ENCODE peak calls at places on chromosome 1, in nine cellular contexts. C, N, I, V, R, K, P, F and J are unnamed samples.

GRCh38 chr1:16631248-16632043 is 18.1 kb upstream of the NBPF1 start:
- DNase-seq in C (no peak), N (no peak), I (no peak), V (peak; percentile 62), R (no peak), K (peak; percentile 65), P (no peak), F (no peak), J (no peak)

GRCh38 chr1:52707927-52708655 is 9.9 kb upstream of the COA7 start:
- DNase-seq in C (peak; percentile 92), N (no peak), I (no peak), V (no peak), R (peak; percentile 37), K (no peak), P (no peak), F (no peak), J (peak; percentile 52)

GRCh38 chr1:188584119-188584518 is 1755.4 kb downstream of the PLA2G4A start:
- DNase-seq in C (no peak), N (no peak), I (no peak), V (no peak), R (no peak), K (no peak), P (no peak), F (no peak), J (no peak)

GRCh38 chr1:9121891-9122409 is 7.0 kb downstream of the GPR157 start:
- DNase-seq in C (no peak), N (no peak), I (no peak), V (no peak), R (no peak), K (peak; percentile 67), P (peak; percentile 77), F (peak; percentile 9), J (peak; percentile 90)

GRCh38 chr1:55893155-55893554 is 678.0 kb upstream of the USP24 start:
- DNase-seq in C (peak; percentile 55), N (no peak), I (peak; percentile 49), V (no peak), R (no peak), K (no peak), P (peak; percentile 15), F (no peak), J (peak; percentile 52)

GRCh38 chr1:31867546-31867945 is 51.7 kb upstream of the SPOCD1 start:
- DNase-seq in C (no peak), N (no peak), I (no peak), V (no peak), R (no peak), K (no peak), P (no peak), F (no peak), J (no peak)

GRCh38 chr1:89999208-89999607 is 4.3 kb downstream of the ZNF326 start:
- DNase-seq in C (no peak), N (no peak), I (no peak), V (no peak), R (no peak), K (no peak), P (no peak), F (no peak), J (no peak)

GRCh38 chr1:213783898-213784297 is 203.9 kb upstream of the PROX1 start:
- DNase-seq in C (no peak), N (no peak), I (no peak), V (no peak), R (no peak), K (no peak), P (no peak), F (no peak), J (no peak)

GRCh38 chr1:157442065-157442464 is 110.2 kb downstream of the FCRL5 start:
- DNase-seq in C (no peak), N (no peak), I (no peak), V (no peak), R (no peak), K (no peak), P (no peak), F (no peak), J (no peak)

GRCh38 chr1:1232224-1232800 is at the start of gene B3GALT6:
- DNase-seq in C (no peak), N (no peak), I (no peak), V (peak; percentile 69), R (no peak), K (peak; percentile 80), P (no peak), F (no peak), J (no peak)

GRCh38 chr1:222821239-222821638 is 6.4 kb downstream of the DISP1 start:
- DNase-seq in C (peak; percentile 58), N (no peak), I (no peak), V (no peak), R (no peak), K (no peak), P (no peak), F (no peak), J (no peak)

GRCh38 chr1:45442272-45442671 is 48.7 kb downstream of the TESK2 start:
- DNase-seq in C (peak; percentile 88), N (no peak), I (no peak), V (no peak), R (no peak), K (no peak), P (no peak), F (no peak), J (no peak)

GRCh38 chr1:58031416-58031815 is 515.1 kb downstream of the OMA1 start:
- DNase-seq in C (no peak), N (no peak), I (no peak), V (no peak), R (no peak), K (no peak), P (no peak), F (no peak), J (no peak)

GRCh38 chr1:61446531-61446991 is 278.4 kb downstream of the TM2D1 start:
- DNase-seq in C (no peak), N (no peak), I (no peak), V (no peak), R (no peak), K (no peak), P (no peak), F (no peak), J (no peak)

GRCh38 chr1:73327998-73328397 is 870.0 kb downstream of the LRRIQ3 start:
- DNase-seq in C (no peak), N (no peak), I (no peak), V (peak; percentile 9), R (no peak), K (no peak), P (no peak), F (no peak), J (no peak)

GRCh38 chr1:168972225-168972624 is 134.3 kb upstream of the ATP1B1 start:
- DNase-seq in C (no peak), N (no peak), I (no peak), V (no peak), R (no peak), K (no peak), P (no peak), F (no peak), J (no peak)

GRCh38 chr1:23215751-23216449 is 1.4 kb downstream of the HTR1D start:
- DNase-seq in C (no peak), N (no peak), I (no peak), V (no peak), R (no peak), K (no peak), P (no peak), F (no peak), J (no peak)

GRCh38 chr1:174734270-174734669 is 265.5 kb upstream of the CACYBP start:
- DNase-seq in C (no peak), N (no peak), I (no peak), V (no peak), R (no peak), K (no peak), P (no peak), F (no peak), J (no peak)

GRCh38 chr1:64471724-64472276 is 1.9 kb downstream of the CACHD1 start:
- DNase-seq in C (peak; percentile 64), N (peak; percentile 46), I (peak; percentile 59), V (no peak), R (no peak), K (no peak), P (no peak), F (no peak), J (no peak)

GRCh38 chr1:79614762-79615161 is 608.2 kb upstream of the ADGRL4 start:
- DNase-seq in C (peak; percentile 31), N (no peak), I (no peak), V (no peak), R (no peak), K (no peak), P (no peak), F (no peak), J (no peak)

GRCh38 chr1:236129315-236129714 is 13.0 kb upstream of the GPR137B start:
- DNase-seq in C (no peak), N (no peak), I (no peak), V (no peak), R (no peak), K (no peak), P (no peak), F (no peak), J (no peak)

GRCh38 chr1:244027491-244027890 is 23.6 kb upstream of the ZBTB18 start:
- DNase-seq in C (no peak), N (peak; percentile 22), I (no peak), V (no peak), R (no peak), K (no peak), P (no peak), F (no peak), J (no peak)

GRCh38 chr1:168609133-168609715 is 32.8 kb downstream of the XCL1 start:
- DNase-seq in C (no peak), N (no peak), I (no peak), V (no peak), R (peak; percentile 71), K (no peak), P (no peak), F (no peak), J (no peak)

GRCh38 chr1:31987231-31987630 is 26.4 kb upstream of the KHDRBS1 start:
- DNase-seq in C (no peak), N (peak; percentile 74), I (peak; percentile 36), V (no peak), R (no peak), K (no peak), P (no peak), F (no peak), J (no peak)

GRCh38 chr1:1479547-1480483 is 8.2 kb downstream of the ATAD3B start:
- DNase-seq in C (no peak), N (no peak), I (no peak), V (no peak), R (no peak), K (no peak), P (no peak), F (no peak), J (no peak)

GRCh38 chr1:29607236-29607635 is 370.9 kb downstream of the PTPRU start:
- DNase-seq in C (no peak), N (no peak), I (no peak), V (no peak), R (no peak), K (no peak), P (no peak), F (no peak), J (no peak)

GRCh38 chr1:32071758-32072621 is 749 bp upstream of the TMEM39B start:
- DNase-seq in C (peak; percentile 66), N (no peak), I (no peak), V (no peak), R (no peak), K (no peak), P (no peak), F (no peak), J (no peak)

GRCh38 chr1:3038571-3039181 is 17.4 kb downstream of the ACTRT2 start:
- DNase-seq in C (no peak), N (no peak), I (no peak), V (no peak), R (no peak), K (no peak), P (no peak), F (no peak), J (no peak)

GRCh38 chr1:23960291-23960718 is 677 bp downstream of the PNRC2 start:
- DNase-seq in C (peak; percentile 46), N (no peak), I (no peak), V (no peak), R (no peak), K (no peak), P (no peak), F (no peak), J (peak; percentile 28)

GRCh38 chr1:19044975-19045831 is 88.7 kb upstream of the IFFO2 start:
- DNase-seq in C (no peak), N (no peak), I (no peak), V (peak; percentile 42), R (no peak), K (no peak), P (no peak), F (no peak), J (no peak)

GRCh38 chr1:207801819-207802218 is 50.0 kb downstream of the CD46 start:
- DNase-seq in C (no peak), N (no peak), I (no peak), V (no peak), R (no peak), K (no peak), P (no peak), F (no peak), J (no peak)